ENCODE peak calls at places on chromosome 9, in ten cellular contexts. B is cardiac muscle cell; Y is iPS DF 6.9; V is MV-4-11; I is LoVo; C is activated naive CD8-positive, alpha-beta T cell treated with anti-CD3 and anti-CD28 coated beads, Interleukin-2, amount 10 ng/mL, durations not matched to agents 7 days and 5 days; A is IMR-90; T is iPS-NIHi11; H is type B pancreatic cell; D is neuronal stem cell. S is an unnamed sample.

GRCh38 chr9:69571032-69571431 is 101.1 kb downstream of the APBA1 start:
- DNase-seq in I (no peak), B (no peak), H (no peak), T (no peak), V (no peak), Y (no peak), D (no peak), C (no peak), A (no peak), S (no peak)

GRCh38 chr9:112048924-112049785 is 125.9 kb downstream of the SUSD1 start:
- DNase-seq in D (no peak), B (no peak), C (no peak), A (peak), I (no peak), H (no peak), V (no peak), Y (no peak), T (no peak), S (no peak)

GRCh38 chr9:109013678-109014145 is 413 bp upstream of the CTNNAL1 start:
- DNase-seq in V (no peak), B (no peak), D (no peak), I (no peak), H (no peak), T (no peak), A (no peak), Y (no peak), C (no peak), S (no peak)

GRCh38 chr9:129806126-129806525 is 3.1 kb downstream of the TOR1B start:
- DNase-seq in H (no peak), Y (no peak), D (no peak), C (no peak), T (no peak), I (no peak), B (no peak), V (peak), A (no peak), S (no peak)

GRCh38 chr9:77507212-77507961 is 140.7 kb downstream of the GNA14 start:
- DNase-seq in V (peak), Y (no peak), H (no peak), A (no peak), C (no peak), I (no peak), B (no peak), D (no peak), T (no peak), S (no peak)

GRCh38 chr9:93260290-93261066 is 76.5 kb downstream of the WNK2 start:
- DNase-seq in B (no peak), V (no peak), D (no peak), H (peak), I (no peak), T (no peak), C (peak), A (no peak), Y (no peak), S (no peak)

GRCh38 chr9:135282001-135282731 is 194.7 kb downstream of the OLFM1 start:
- DNase-seq in Y (no peak), V (no peak), T (peak), C (no peak), H (no peak), A (no peak), B (peak), I (peak), D (no peak), S (no peak)

GRCh38 chr9:137379761-137380161 is 43.2 kb downstream of the EXD3 start:
- DNase-seq in V (no peak), I (no peak), B (no peak), Y (no peak), C (no peak), T (peak), D (no peak), H (no peak), A (no peak), S (peak)

GRCh38 chr9:124771867-124772621 is 933 bp upstream of the NR6A1 start:
- DNase-seq in B (peak), Y (no peak), A (peak), C (peak), V (peak), D (peak), I (peak), T (peak), H (no peak), S (no peak)

GRCh38 chr9:137044502-137045177 is 1.3 kb downstream of the NPDC1 start:
- DNase-seq in C (peak), Y (no peak), V (no peak), I (no peak), A (no peak), D (no peak), B (no peak), T (no peak), H (no peak), S (no peak)

GRCh38 chr9:128007566-128008138 is 26.9 kb upstream of the EEIG1 start:
- DNase-seq in Y (no peak), D (no peak), T (peak), V (peak), I (peak), C (peak), B (peak), A (peak), H (no peak), S (no peak)

GRCh38 chr9:108934323-108934885 is at the start of gene ABITRAM:
- DNase-seq in I (peak), A (peak), Y (peak), C (peak), D (peak), V (peak), B (peak), T (peak), H (peak), S (peak)

GRCh38 chr9:81562221-81563019 is 126.9 kb downstream of the TLE1 start:
- DNase-seq in C (no peak), B (no peak), H (no peak), I (peak), T (no peak), V (no peak), A (peak), D (no peak), Y (no peak), S (peak)

GRCh38 chr9:133980864-133981588 is 11.1 kb downstream of the VAV2 start:
- DNase-seq in D (no peak), B (no peak), H (no peak), Y (no peak), A (no peak), C (no peak), T (peak), V (no peak), I (no peak), S (no peak)

GRCh38 chr9:75142208-75142607 is 53.9 kb downstream of the OSTF1 start:
- DNase-seq in I (no peak), C (no peak), T (no peak), Y (no peak), V (peak), A (no peak), H (no peak), B (no peak), D (no peak), S (no peak)